ENCODE peak calls at places on chromosomes 12 and 14, in four cellular contexts. D is HepG2, B is K562, S is GM12878. U is an unnamed sample.

GRCh38 chr12:75660107-75660530 is 148.7 kb upstream of the KRR1 start:
- DNase-seq in D (no peak), S (no peak), B (no peak), U (no peak)

GRCh38 chr12:123894823-123895338 is 77.8 kb downstream of the CCDC92 start:
- DNase-seq in B (no peak), D (peak), S (no peak), U (no peak)

GRCh38 chr12:5792350-5792749 is 152.7 kb downstream of the ANO2 start:
- DNase-seq in S (no peak), D (no peak), B (no peak), U (no peak)

GRCh38 chr12:52952082-52952801 is 3.3 kb downstream of the KRT18 start:
- DNase-seq in B (peak), S (no peak), D (no peak), U (no peak)

GRCh38 chr14:55126089-55126488 is 3.0 kb upstream of the LGALS3 start:
- DNase-seq in S (no peak), B (no peak), D (no peak), U (no peak)

GRCh38 chr12:47777741-47778558 is 4.9 kb downstream of the SLC48A1 start:
- DNase-seq in S (no peak), B (no peak), D (no peak), U (no peak)

GRCh38 chr14:69999246-69999645 is 120.0 kb downstream of the SMOC1 start:
- DNase-seq in S (no peak), D (no peak), B (no peak), U (peak)

GRCh38 chr14:20454359-20454644 is 310 bp downstream of the OSGEP start:
- DNase-seq in D (no peak), B (no peak), S (no peak), U (no peak)

GRCh38 chr12:130017571-130018449 is 114.0 kb upstream of the TMEM132D start:
- DNase-seq in D (no peak), B (no peak), S (no peak), U (no peak)

GRCh38 chr14:49526101-49526500 is 60.1 kb downstream of the RPS29 start:
- DNase-seq in D (no peak), B (no peak), S (no peak), U (no peak)

GRCh38 chr14:26330982-26331381 is 266.9 kb downstream of the NOVA1 start:
- DNase-seq in S (no peak), B (no peak), D (no peak), U (no peak)

GRCh38 chr14:68788275-68789001 is 4.4 kb downstream of the ZFP36L1 start:
- DNase-seq in B (no peak), S (no peak), D (no peak), U (no peak)

GRCh38 chr12:49369723-49370145 is 2.5 kb downstream of the SPATS2 start:
- DNase-seq in S (peak), B (peak), D (peak), U (peak)

GRCh38 chr12:122721057-122721545 is 4.5 kb upstream of the HCAR3 start:
- DNase-seq in S (peak), B (no peak), D (peak), U (no peak)

GRCh38 chr14:73887116-73887490 is 444 bp downstream of the ZNF410 start:
- DNase-seq in B (no peak), S (no peak), D (peak), U (peak)

GRCh38 chr12:40017488-40017887 is 88.4 kb downstream of the SLC2A13 start:
- DNase-seq in D (no peak), S (no peak), B (no peak), U (no peak)

GRCh38 chr12:84910549-84911241 is 1.9 kb downstream of the SLC6A15 start:
- DNase-seq in D (no peak), S (no peak), B (no peak), U (peak)

GRCh38 chr12:10557329-10557728 is 51.6 kb downstream of the EIF2S3B start:
- DNase-seq in S (no peak), B (no peak), D (no peak), U (no peak)

GRCh38 chr12:1630827-1631591 is 2.0 kb downstream of the WNT5B start:
- DNase-seq in B (no peak), D (peak), S (no peak), U (no peak)

GRCh38 chr12:27622436-27623185 is 73.6 kb upstream of the REP15 start:
- DNase-seq in S (no peak), D (no peak), B (no peak), U (no peak)

GRCh38 chr14:68039593-68039992 is 220.0 kb downstream of the RAD51B start:
- DNase-seq in S (no peak), B (no peak), D (no peak), U (no peak)

GRCh38 chr12:68674376-68674775 is 12.4 kb upstream of the NUP107 start:
- DNase-seq in S (no peak), D (no peak), B (no peak), U (no peak)

GRCh38 chr12:8031872-8032241 is 659 bp upstream of the FOXJ2 start:
- DNase-seq in D (no peak), B (no peak), S (no peak), U (no peak)

GRCh38 chr14:36313898-36314297 is 6.5 kb downstream of the MBIP start:
- DNase-seq in S (no peak), D (peak), B (no peak), U (no peak)

GRCh38 chr12:7638064-7638763 is 27.5 kb downstream of the APOBEC1 start:
- DNase-seq in D (no peak), B (no peak), S (no peak), U (no peak)

GRCh38 chr12:11827096-11827841 is 177.8 kb downstream of the ETV6 start:
- DNase-seq in D (no peak), S (no peak), B (no peak), U (peak)

GRCh38 chr12:93947486-93947885 is 200.9 kb upstream of the PLXNC1 start:
- DNase-seq in D (no peak), S (no peak), B (no peak), U (no peak)

GRCh38 chr12:19428261-19428660 is 11.0 kb upstream of the AEBP2 start:
- DNase-seq in S (no peak), B (no peak), D (no peak), U (no peak)

GRCh38 chr14:46399049-46399448 is 252.5 kb downstream of the RPL10L start:
- DNase-seq in B (no peak), S (no peak), D (no peak), U (no peak)

GRCh38 chr12:80040075-80040738 is 59.1 kb upstream of the OTOGL start:
- DNase-seq in S (no peak), B (no peak), D (no peak), U (no peak)

GRCh38 chr12:80041691-80042090 is 57.6 kb upstream of the OTOGL start:
- DNase-seq in D (no peak), S (no peak), B (no peak), U (no peak)

GRCh38 chr12:80038062-80038560 is 61.2 kb upstream of the OTOGL start:
- DNase-seq in B (no peak), D (no peak), S (no peak), U (no peak)

GRCh38 chr12:80044694-80045046 is 54.7 kb upstream of the OTOGL start:
- DNase-seq in B (no peak), D (no peak), S (no peak), U (no peak)

DNA sequence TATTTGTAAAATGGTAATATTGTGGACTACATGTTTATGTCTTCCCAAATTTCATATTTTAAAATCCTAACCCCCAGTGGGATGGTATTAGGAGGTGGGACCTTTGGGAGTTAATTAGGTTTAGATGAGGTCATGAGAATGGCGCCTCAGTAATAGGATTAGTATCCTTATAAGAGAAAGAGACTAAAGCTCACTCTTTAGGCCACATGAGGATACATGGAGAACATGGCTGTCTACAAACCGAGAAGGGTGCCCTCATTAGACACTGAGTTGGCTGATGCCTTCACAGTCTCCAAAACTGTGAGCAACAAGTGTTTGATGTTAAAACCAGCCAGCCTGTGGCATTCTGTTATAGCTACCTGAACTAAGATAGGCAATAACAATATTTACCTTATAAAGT is 58.3 kb upstream of the OTOGL start:
- DNase-seq in B (no peak), D (no peak), S (no peak), U (no peak)
- TF ChIP-seq SP1 in B (no peak), D (no peak), S (no peak), U (no peak)

DNA sequence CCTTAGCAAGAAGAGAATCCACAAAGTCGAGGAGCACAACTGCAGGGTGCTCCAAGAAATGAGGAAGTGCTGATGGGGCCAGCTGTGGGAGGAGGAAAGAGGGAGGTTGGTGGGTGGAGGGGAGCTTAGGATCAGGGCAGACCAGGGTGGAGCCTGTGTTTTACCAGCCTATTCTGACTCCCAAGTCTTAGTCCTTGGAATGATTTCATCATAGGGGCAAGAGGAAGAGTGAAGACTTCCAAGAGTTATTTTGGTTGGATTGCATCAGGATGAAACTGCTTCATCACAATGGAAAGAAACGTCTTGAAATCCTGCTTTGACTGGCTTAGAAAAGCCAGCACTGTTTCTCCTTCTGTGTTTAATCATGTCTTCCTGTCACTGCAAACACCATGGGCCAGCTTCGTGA is 194.0 kb downstream of the DPF3 start:
- DNase-seq in B (no peak), D (no peak), S (no peak), U (no peak)
- TF ChIP-seq FOXK2 in B (no peak), D (no peak), S (no peak), U (no peak)

GRCh38 chr12:64877363-64878004 is 53.0 kb downstream of the TBC1D30 start:
- DNase-seq in S (peak), D (no peak), B (no peak), U (no peak)

GRCh38 chr12:64875186-64875585 is 50.7 kb downstream of the TBC1D30 start:
- DNase-seq in B (no peak), S (no peak), D (no peak), U (no peak)

DNA sequence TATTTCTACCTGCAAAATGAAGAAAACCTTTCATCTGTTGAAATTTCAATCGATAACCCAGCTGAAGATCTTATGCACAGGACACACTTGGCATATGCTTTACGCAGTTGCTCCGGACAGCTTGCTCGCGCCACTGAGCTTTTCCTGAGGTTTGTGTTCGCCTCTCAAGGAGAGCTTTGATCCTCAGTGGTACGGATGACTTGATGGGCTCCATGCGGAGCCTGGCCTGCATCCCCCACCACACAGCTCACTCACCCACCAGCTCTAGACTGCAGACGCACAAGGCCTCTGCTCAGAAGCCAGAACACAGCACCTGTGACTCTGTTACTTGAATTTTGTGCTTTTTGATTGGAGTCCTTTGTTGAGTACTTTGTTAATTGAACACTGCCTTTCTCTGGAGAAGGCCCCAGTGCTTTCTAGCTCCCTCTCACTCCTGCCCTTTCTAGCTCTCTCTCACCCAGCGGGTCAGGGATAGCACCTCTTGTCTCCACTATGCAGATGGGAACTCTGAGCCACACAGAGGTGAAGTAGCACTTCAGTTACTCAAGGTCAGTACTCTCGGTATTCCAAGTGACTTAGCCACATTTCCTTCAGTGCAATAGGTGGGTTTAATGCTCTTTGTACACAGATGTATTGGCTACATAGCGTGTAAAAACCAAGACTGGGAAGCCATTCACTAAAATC is 52.1 kb downstream of the TBC1D30 start:
- DNase-seq in B (no peak), D (no peak), S (no peak), U (no peak)
- TF ChIP-seq SP1 in B (no peak), D (no peak), S (no peak), U (no peak)

DNA sequence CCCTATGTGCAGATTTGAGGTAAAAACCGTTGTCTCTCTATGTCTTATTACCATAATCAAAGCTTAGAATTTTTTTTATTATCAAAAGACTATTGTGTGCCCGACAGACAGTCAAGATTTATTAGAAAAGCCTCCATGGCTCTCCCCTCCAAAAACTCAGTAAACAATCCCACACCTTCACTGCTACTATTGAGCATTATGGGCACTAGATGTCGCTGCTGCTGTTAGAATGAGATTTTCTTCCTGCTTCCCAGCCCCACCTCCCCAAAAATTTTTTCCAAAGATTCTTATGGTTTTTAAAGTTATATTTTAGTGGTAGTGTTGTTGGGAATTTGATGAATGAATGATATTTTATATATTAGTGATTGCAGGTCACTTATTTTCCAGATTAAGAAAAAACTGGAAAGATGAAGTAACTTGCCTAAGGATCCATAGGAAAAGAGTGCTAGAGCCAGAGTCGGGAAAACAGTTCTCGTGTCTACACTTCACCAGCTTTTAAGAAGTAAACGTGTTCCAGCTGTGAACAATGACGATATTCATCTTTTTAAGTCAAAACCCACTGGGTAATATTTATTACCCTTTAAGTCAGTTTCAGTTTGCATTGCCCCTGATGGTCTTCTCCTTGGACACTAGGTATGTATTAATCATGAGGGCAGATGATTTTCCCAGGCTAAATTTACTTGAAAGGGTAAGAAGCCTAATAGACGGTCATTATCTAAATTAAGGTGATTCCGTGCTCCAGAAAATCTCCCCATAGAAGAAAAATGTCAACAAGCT is 12.2 kb upstream of the FOXG1 start:
- DNase-seq in S (peak), D (peak), B (peak), U (peak)
- TF ChIP-seq FOXK2 in S (no peak), D (no peak), B (no peak), U (no peak)